ENCODE peak calls at places on chromosomes 3 and 15, in ten cellular contexts. Z is lung, N is left ventricle myocardium inferior, U is colonic mucosa, E is uterus, F is neuronal stem cell, J is upper lobe of left lung, Q is GM23338, A is tibial artery, H is A673. B is an unnamed sample.

GRCh38 chr3:27722957-27723802 is 1.1 kb upstream of the EOMES start:
- DNase-seq in N (no peak), J (no peak), Q (peak), A (no peak), H (no peak), F (no peak), Z (no peak), E (no peak), U (no peak), B (no peak)

GRCh38 chr3:8937064-8938020 is 25.9 kb downstream of the RAD18 start:
- DNase-seq in H (no peak), J (no peak), F (no peak), N (no peak), Z (no peak), U (no peak), Q (no peak), A (no peak), E (no peak), B (peak)

GRCh38 chr3:172129868-172130751 is 90.7 kb downstream of the FNDC3B start:
- DNase-seq in N (peak), Q (no peak), H (no peak), U (peak), A (peak), Z (peak), F (no peak), E (peak), J (peak), B (peak)

GRCh38 chr3:46866720-46867549 is 3.7 kb upstream of the MYL3 start:
- DNase-seq in U (peak), N (peak), H (peak), Q (peak), F (no peak), A (peak), E (peak), Z (peak), J (peak), B (peak)

GRCh38 chr15:22956257-22956979 is 23.8 kb downstream of the CYFIP1 start:
- DNase-seq in F (no peak), Z (no peak), Q (no peak), U (no peak), A (peak), H (no peak), E (no peak), N (no peak), J (no peak), B (no peak)

GRCh38 chr3:17947833-17948232 is 205.4 kb upstream of the TBC1D5 start:
- DNase-seq in Z (no peak), J (no peak), E (no peak), U (no peak), F (no peak), H (no peak), A (no peak), N (no peak), Q (no peak), B (no peak)

GRCh38 chr3:63966871-63967270 is 54.7 kb upstream of the SCAANT1 start:
- DNase-seq in Z (no peak), Q (no peak), J (no peak), E (no peak), N (no peak), F (no peak), U (peak), H (no peak), A (no peak), B (no peak)

GRCh38 chr3:42405857-42406256 is 4.6 kb downstream of the LYZL4 start:
- DNase-seq in J (no peak), Q (no peak), E (no peak), H (no peak), U (no peak), F (no peak), A (no peak), N (no peak), Z (no peak), B (no peak)

GRCh38 chr3:194960446-194961032 is 274.9 kb downstream of the FAM43A start:
- DNase-seq in Z (no peak), N (no peak), Q (no peak), U (no peak), F (no peak), E (no peak), H (no peak), A (no peak), J (no peak), B (no peak)

GRCh38 chr15:55290361-55291057 is 896 bp upstream of the RAB27A start:
- DNase-seq in N (peak), E (peak), Z (peak), A (peak), J (peak), F (peak), Q (peak), U (peak), H (peak), B (peak)

GRCh38 chr3:79329154-79329553 is 438.6 kb downstream of the ROBO1 start:
- DNase-seq in Q (no peak), A (no peak), H (no peak), F (no peak), N (no peak), Z (no peak), J (no peak), U (no peak), E (no peak), B (peak)

GRCh38 chr3:101803152-101803782 is 24.3 kb downstream of the NXPE3 start:
- DNase-seq in Z (peak), A (no peak), Q (peak), J (peak), H (peak), E (no peak), F (peak), N (no peak), U (peak), B (peak)

DNA sequence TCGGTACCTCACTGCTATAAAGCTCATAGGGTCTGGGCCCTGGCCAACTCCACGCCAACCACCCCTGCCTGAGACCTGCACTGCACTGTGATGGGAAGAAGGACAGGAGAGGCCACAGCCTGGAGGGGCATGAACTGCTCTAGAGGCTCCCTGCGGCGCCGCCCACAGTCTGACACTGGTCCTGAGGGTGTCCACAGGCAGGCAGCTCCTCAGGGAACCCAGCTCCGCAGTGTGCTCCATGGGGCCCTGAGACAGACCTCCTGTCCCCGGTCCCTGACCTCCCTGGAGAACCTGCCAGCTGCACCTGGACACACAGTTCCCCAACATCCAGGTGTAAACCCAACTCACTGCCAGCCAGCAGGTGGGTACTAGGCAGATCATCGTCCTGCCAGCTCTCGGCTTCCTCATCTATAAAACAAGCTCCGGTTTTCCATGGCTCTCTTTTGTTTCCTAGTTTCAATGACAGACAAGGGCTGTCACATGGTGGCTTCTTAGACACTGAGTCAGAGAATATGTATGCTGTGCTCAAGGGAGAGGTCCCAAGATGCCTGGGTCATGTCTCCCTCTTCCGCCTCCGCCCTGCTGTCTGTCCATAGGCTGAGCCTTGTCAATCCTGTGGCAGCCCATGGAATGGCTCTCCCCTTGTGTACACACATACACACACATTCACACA is 5.1 kb upstream of the HAPLN3 start:
- DNase-seq in U (no peak), J (no peak), E (no peak), Q (no peak), F (no peak), Z (no peak), N (no peak), H (no peak), A (no peak), B (no peak)
- H3K27ac ChIP-seq in U (no peak), J (no peak), E (no peak), Q (no peak), F (no peak), Z (peak), N (peak), H (no peak), A (peak), B (no peak)

DNA sequence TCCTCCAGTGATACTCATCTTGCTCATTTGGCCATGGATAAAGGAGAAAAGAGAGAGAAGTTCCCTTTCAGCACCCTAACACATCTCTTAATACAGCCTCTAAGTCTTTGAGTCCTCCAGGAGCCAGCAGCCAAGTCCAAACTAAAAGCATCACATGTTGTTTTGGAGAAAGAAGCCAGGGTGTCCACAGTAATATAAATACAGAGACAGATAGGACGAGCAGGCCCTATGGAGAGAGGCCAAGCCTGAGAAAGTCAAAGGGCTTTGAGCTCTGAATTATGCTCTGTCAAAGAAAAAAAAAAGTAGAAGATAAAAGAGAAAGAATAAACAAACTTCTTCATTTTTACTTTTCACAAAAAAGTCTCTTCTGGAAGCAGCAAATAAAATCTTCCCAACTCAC is 92.4 kb upstream of the THBS1 start:
- DNase-seq in N (peak), J (no peak), F (no peak), H (no peak), Q (no peak), A (no peak), Z (no peak), U (no peak), E (peak), B (no peak)
- H3K27ac ChIP-seq in N (peak), J (no peak), F (no peak), H (no peak), Q (no peak), A (peak), Z (no peak), U (peak), E (peak), B (no peak)

GRCh38 chr3:163684651-163685050 is 1393.6 kb downstream of the SI start:
- DNase-seq in Q (no peak), A (no peak), J (no peak), U (no peak), Z (no peak), N (no peak), F (no peak), E (no peak), H (no peak), B (no peak)
- H3K27ac ChIP-seq in Q (no peak), A (no peak), J (no peak), U (no peak), Z (no peak), N (no peak), F (no peak), E (no peak), H (no peak), B (no peak)

DNA sequence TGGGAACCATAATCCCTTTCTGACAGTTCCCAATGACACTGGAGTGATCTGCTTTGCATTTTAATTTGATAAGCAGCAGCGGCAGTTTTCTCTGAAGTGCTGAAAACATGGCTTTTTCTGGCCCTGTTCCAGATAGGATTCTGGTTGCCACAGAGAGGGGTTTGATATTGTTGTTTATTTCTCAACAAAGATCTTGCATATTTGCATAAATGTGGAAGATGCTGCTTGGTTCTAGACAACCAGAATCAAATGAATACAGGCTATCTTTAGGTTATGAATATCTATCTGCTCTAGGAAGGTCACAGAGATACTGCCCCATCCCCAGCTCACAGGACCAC is 137.1 kb downstream of the ZNF609 start:
- DNase-seq in A (no peak), F (no peak), N (no peak), E (no peak), Z (no peak), H (no peak), Q (no peak), J (no peak), U (no peak), B (no peak)
- H3K27ac ChIP-seq in A (no peak), F (no peak), N (peak), E (peak), Z (no peak), H (no peak), Q (no peak), J (no peak), U (no peak), B (no peak)

GRCh38 chr3:58271901-58272501 is 34.0 kb upstream of the RPP14 start:
- DNase-seq in U (peak), N (no peak), H (peak), Q (no peak), J (no peak), E (no peak), Z (no peak), A (no peak), F (no peak), B (peak)
- H3K27ac ChIP-seq in U (peak), N (no peak), H (no peak), Q (no peak), J (no peak), E (no peak), Z (no peak), A (no peak), F (no peak), B (peak)

GRCh38 chr3:121794264-121794983 is 40.4 kb downstream of the IQCB1 start:
- DNase-seq in Z (no peak), Q (no peak), E (no peak), H (no peak), J (no peak), N (no peak), A (no peak), U (no peak), F (no peak), B (no peak)

GRCh38 chr3:121800906-121801305 is 34.0 kb downstream of the IQCB1 start:
- DNase-seq in E (no peak), F (no peak), Z (no peak), H (no peak), A (no peak), N (no peak), Q (no peak), J (no peak), U (no peak), B (no peak)

GRCh38 chr3:121793078-121793477 is 41.8 kb downstream of the IQCB1 start:
- DNase-seq in A (no peak), U (no peak), E (no peak), N (no peak), Q (no peak), H (no peak), F (no peak), Z (no peak), J (no peak), B (no peak)

DNA sequence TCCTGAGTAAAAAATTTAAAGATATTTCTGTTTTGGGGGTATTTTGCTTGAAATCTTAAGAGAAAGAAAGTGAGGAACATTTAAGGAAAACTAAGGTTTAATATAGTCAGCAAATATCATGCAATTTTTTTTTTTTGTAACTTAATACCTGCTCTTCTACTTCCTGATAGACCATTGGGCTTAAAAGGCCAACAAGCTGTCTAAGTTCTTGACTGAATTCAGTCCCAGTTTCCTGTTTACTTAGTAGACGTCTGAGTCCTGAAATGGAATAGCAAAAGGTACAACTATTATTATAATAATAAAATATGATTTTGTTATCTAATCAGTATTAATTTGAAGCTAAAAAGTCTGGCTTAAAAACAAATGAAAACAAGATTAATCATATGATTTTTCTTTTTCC is 37.9 kb downstream of the IQCB1 start:
- DNase-seq in A (no peak), N (no peak), H (no peak), Z (no peak), U (no peak), J (no peak), E (no peak), Q (no peak), F (no peak), B (no peak)
- H3K27ac ChIP-seq in A (no peak), N (no peak), H (no peak), Z (no peak), U (no peak), J (no peak), E (no peak), Q (no peak), F (no peak), B (no peak)

GRCh38 chr3:173306110-173306509 is 91.4 kb upstream of the NLGN1 start:
- DNase-seq in E (no peak), U (no peak), Q (no peak), H (no peak), J (no peak), A (no peak), Z (no peak), F (no peak), N (no peak), B (no peak)

GRCh38 chr3:173301647-173302046 is 95.9 kb upstream of the NLGN1 start:
- DNase-seq in Z (no peak), N (no peak), F (no peak), E (no peak), J (no peak), Q (peak), U (no peak), A (no peak), H (no peak), B (no peak)
- H3K27ac ChIP-seq in Z (no peak), N (no peak), F (no peak), E (no peak), J (no peak), Q (no peak), U (no peak), A (no peak), H (no peak), B (no peak)

DNA sequence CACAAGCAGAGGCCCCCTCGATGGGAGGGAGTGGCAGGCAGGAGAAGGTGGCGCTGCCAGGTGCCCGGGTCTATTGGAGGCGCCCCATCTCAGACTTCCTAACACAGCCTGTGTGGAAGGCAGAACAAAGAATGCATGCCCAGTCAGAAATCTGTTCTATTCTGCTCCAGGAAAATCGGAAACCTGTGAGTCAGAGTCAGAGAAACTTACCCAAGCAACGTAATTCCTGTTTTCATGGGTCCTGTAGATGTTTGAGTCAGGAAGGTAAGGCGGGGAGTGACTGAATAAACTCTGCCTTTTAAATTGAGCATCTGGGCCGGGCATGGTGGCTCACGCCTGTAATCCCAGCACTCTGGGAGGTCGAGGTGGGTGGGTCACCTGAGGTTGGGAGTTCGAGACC is 13.7 kb downstream of the MAP6D1 start:
- DNase-seq in J (no peak), F (no peak), Q (no peak), H (no peak), Z (no peak), E (no peak), A (no peak), N (no peak), U (no peak), B (peak)
- H3K27ac ChIP-seq in J (no peak), F (no peak), Q (no peak), H (no peak), Z (no peak), E (no peak), A (no peak), N (no peak), U (no peak), B (no peak)

DNA sequence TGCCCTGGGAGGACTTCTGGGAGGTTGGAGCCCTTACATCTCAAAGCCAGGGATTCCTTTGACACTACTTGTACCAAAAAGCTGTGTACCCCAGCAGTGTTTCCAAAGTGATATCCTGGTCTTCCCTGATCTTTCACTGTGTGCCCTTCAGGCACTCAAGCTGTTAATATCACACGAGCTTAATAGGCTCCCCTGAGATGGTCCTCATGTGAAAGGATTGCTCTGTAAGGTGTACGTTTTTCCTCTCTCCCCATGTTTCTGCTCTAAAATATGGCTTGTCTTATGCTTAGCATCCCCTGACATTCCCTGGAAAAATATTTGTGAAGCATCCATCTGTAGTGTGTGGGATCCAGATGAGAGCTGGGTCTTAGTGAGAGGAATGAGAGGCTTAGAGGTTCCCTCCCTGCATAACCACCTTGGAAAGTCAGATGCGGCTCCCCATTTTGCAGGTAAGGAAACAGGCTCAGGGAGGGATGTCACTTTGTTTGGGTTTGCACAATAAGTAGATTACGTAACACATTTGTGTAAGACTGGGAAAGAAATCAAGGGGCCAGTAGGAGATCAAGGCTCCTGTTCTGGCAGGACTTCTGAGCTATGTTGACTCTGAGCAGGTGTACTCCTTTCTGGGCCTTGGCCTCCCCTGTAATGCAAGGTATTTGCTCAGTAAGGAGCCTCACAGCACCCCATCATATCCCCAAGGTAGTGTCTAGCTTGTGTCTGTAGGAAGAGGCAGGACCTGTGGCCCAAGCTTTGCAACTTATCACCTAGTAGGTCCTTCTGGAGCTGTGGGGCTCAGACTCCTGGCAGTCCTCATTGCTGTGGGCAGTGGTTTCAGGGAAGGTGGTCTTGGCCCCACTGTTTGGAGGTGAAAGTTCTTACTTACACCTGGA is 667 bp upstream of the ACOX2 start:
- DNase-seq in F (no peak), Z (no peak), A (no peak), J (peak), Q (no peak), H (no peak), E (no peak), U (no peak), N (no peak), B (no peak)
- H3K27ac ChIP-seq in F (no peak), Z (peak), A (peak), J (peak), Q (no peak), H (no peak), E (peak), U (peak), N (peak), B (no peak)

GRCh38 chr3:59710556-59710953 is 660.7 kb upstream of the CFAP20DC start:
- DNase-seq in A (no peak), N (no peak), Q (no peak), U (no peak), J (no peak), E (no peak), Z (no peak), H (no peak), F (no peak), B (no peak)
- H3K27ac ChIP-seq in A (no peak), N (no peak), Q (no peak), U (no peak), J (no peak), E (no peak), Z (no peak), H (no peak), F (no peak), B (no peak)

B was measured in mammary epithelial cell.